ENCODE peak calls at places on chromosome 7, in ten cellular contexts. O is body of pancreas, C is stomach, A is adrenal gland, Z is ovary, J is IMR-90, N is spleen, B is tibial nerve, U is A549, X is heart left ventricle. Y is an unnamed sample.

GRCh38 chr7:81308643-81309354 is 389.9 kb upstream of the SEMA3C start:
- DNase-seq in B (no peak), J (peak), Z (no peak), A (no peak), C (no peak), O (no peak), X (no peak), U (no peak), N (no peak), Y (no peak)

GRCh38 chr7:151115121-151115835 is 29.0 kb downstream of the AGAP3 start:
- DNase-seq in O (peak), Z (no peak), J (peak), X (no peak), U (no peak), C (no peak), N (no peak), A (no peak), B (no peak), Y (peak)

GRCh38 chr7:120806669-120807068 is 51.3 kb downstream of the TSPAN12 start:
- DNase-seq in Z (no peak), X (no peak), J (peak), C (no peak), B (no peak), U (no peak), N (no peak), O (no peak), A (no peak), Y (no peak)

GRCh38 chr7:7792089-7792488 is 73.7 kb upstream of the RPA3 start:
- DNase-seq in J (no peak), U (no peak), C (no peak), B (no peak), A (no peak), X (no peak), O (no peak), Z (no peak), N (no peak), Y (no peak)

GRCh38 chr7:150453186-150453585 is 2.8 kb downstream of the GIMAP8 start:
- DNase-seq in B (no peak), Z (no peak), A (no peak), O (no peak), C (no peak), U (no peak), N (no peak), X (no peak), J (no peak), Y (no peak)

GRCh38 chr7:66227808-66228207 is 22.7 kb downstream of the TPST1 start:
- DNase-seq in Z (no peak), O (no peak), N (no peak), A (no peak), X (no peak), U (no peak), C (no peak), J (no peak), B (no peak), Y (no peak)

GRCh38 chr7:138243430-138243829 is 167.2 kb downstream of the AKR1D1 start:
- DNase-seq in Z (no peak), U (no peak), N (no peak), X (peak), J (no peak), A (peak), C (peak), O (peak), B (no peak), Y (no peak)

GRCh38 chr7:100210803-100211202 is 8.9 kb upstream of the PVRIG start:
- DNase-seq in U (no peak), Z (no peak), A (no peak), N (peak), X (no peak), C (no peak), J (no peak), O (no peak), B (no peak), Y (no peak)

GRCh38 chr7:83882551-83882950 is 233.6 kb upstream of the SEMA3E start:
- DNase-seq in C (no peak), X (no peak), B (no peak), J (no peak), U (no peak), A (no peak), N (no peak), Z (no peak), O (no peak), Y (no peak)

GRCh38 chr7:46583606-46584005 is 662.5 kb upstream of the IGFBP3 start:
- DNase-seq in U (no peak), C (no peak), A (no peak), B (no peak), O (no peak), Z (no peak), J (no peak), X (no peak), N (no peak), Y (no peak)

GRCh38 chr7:69172357-69173098 is 425.7 kb upstream of the AUTS2 start:
- DNase-seq in X (no peak), N (no peak), Z (no peak), J (no peak), O (no peak), B (no peak), A (no peak), C (no peak), U (no peak), Y (no peak)

GRCh38 chr7:36868727-36869411 is 144.6 kb upstream of the AOAH start:
- DNase-seq in X (no peak), B (no peak), N (no peak), A (no peak), C (no peak), O (no peak), Z (no peak), U (no peak), J (no peak), Y (no peak)

GRCh38 chr7:150668472-150668911 is 17.0 kb upstream of the GIMAP2 start:
- DNase-seq in O (no peak), X (no peak), Z (no peak), U (no peak), B (no peak), J (no peak), N (no peak), C (no peak), A (no peak), Y (no peak)

GRCh38 chr7:131648491-131648890 is 92.1 kb upstream of the PODXL start:
- DNase-seq in J (no peak), X (no peak), A (no peak), Z (no peak), U (no peak), N (peak), O (no peak), B (no peak), C (no peak), Y (no peak)

GRCh38 chr7:68107256-68107655 is 1110.6 kb downstream of the TYW1 start:
- DNase-seq in X (peak), O (no peak), J (no peak), Z (no peak), A (no peak), U (no peak), N (no peak), C (no peak), B (no peak), Y (no peak)

GRCh38 chr7:2713978-2714377 is 26.0 kb downstream of the AMZ1 start:
- DNase-seq in A (no peak), X (no peak), O (no peak), J (no peak), C (no peak), N (no peak), B (no peak), U (no peak), Z (no peak), Y (no peak)

GRCh38 chr7:14900051-14900450 is 2.5 kb downstream of the DGKB start:
- DNase-seq in B (no peak), X (no peak), Z (no peak), O (no peak), C (no peak), N (no peak), J (peak), U (no peak), A (no peak), Y (no peak)

GRCh38 chr7:81791578-81792524 is 22.0 kb upstream of the HGF start:
- DNase-seq in N (no peak), X (no peak), Z (no peak), C (no peak), U (no peak), A (no peak), O (no peak), J (peak), B (no peak), Y (no peak)

GRCh38 chr7:132029369-132030160 is 473.1 kb upstream of the PODXL start:
- DNase-seq in O (no peak), C (no peak), X (no peak), B (no peak), A (peak), U (no peak), J (no peak), Z (no peak), N (no peak), Y (no peak)

GRCh38 chr7:152521420-152522337 is 85.9 kb upstream of the KMT2C start:
- DNase-seq in J (no peak), B (no peak), U (no peak), O (peak), C (peak), N (no peak), Z (no peak), X (no peak), A (peak), Y (no peak)

GRCh38 chr7:21261627-21262564 is 166.0 kb upstream of the SP4 start:
- DNase-seq in U (peak), Z (no peak), C (peak), B (no peak), J (peak), O (peak), N (peak), A (peak), X (no peak), Y (peak)

GRCh38 chr7:116782177-116782711 is 80.1 kb upstream of the CAPZA2 start:
- DNase-seq in Z (no peak), U (no peak), B (no peak), O (no peak), J (peak), N (no peak), A (no peak), C (no peak), X (no peak), Y (no peak)

GRCh38 chr7:74544706-74545469 is 91.2 kb downstream of the GTF2IRD1 start:
- DNase-seq in C (peak), N (no peak), Z (no peak), A (no peak), X (no peak), B (no peak), J (peak), O (peak), U (peak), Y (peak)

GRCh38 chr7:29977926-29978652 is 11.5 kb downstream of the SCRN1 start:
- DNase-seq in O (peak), U (peak), A (no peak), X (no peak), B (no peak), N (no peak), J (no peak), Z (no peak), C (no peak), Y (no peak)

GRCh38 chr7:88224596-88225275 is 4.9 kb upstream of the SRI start:
- DNase-seq in C (no peak), U (no peak), B (no peak), A (no peak), Z (no peak), O (no peak), X (no peak), J (peak), N (no peak), Y (no peak)

GRCh38 chr7:24401628-24402593 is 117.9 kb downstream of the NPY start:
- DNase-seq in J (peak), B (no peak), N (no peak), A (no peak), U (peak), Z (no peak), X (no peak), O (no peak), C (no peak), Y (no peak)

GRCh38 chr7:123819001-123819400 is 26.0 kb upstream of the HYAL4 start:
- DNase-seq in U (no peak), X (no peak), O (no peak), B (no peak), Z (no peak), C (no peak), J (no peak), N (no peak), A (no peak), Y (no peak)

GRCh38 chr7:33895025-33895804 is 10.1 kb upstream of the BMPER start:
- DNase-seq in Z (peak), B (peak), J (peak), A (peak), U (peak), C (peak), X (peak), O (peak), N (peak), Y (peak)

GRCh38 chr7:100968650-100969049 is 715 bp upstream of the MUC12 start:
- DNase-seq in U (no peak), J (no peak), X (no peak), O (no peak), B (no peak), A (no peak), C (no peak), N (no peak), Z (no peak), Y (no peak)

GRCh38 chr7:100547872-100548271 is 8.9 kb downstream of the AGFG2 start:
- DNase-seq in U (no peak), X (peak), B (no peak), J (no peak), N (no peak), C (no peak), O (peak), A (peak), Z (peak), Y (no peak)

GRCh38 chr7:44213872-44214595 is 13.3 kb downstream of the YKT6 start:
- DNase-seq in U (peak), X (no peak), A (no peak), B (no peak), Z (no peak), J (peak), C (no peak), N (no peak), O (no peak), Y (peak)

GRCh38 chr7:32868116-32868515 is 23.4 kb downstream of the KBTBD2 start:
- DNase-seq in N (no peak), C (peak), J (no peak), U (no peak), O (no peak), A (no peak), X (peak), Z (no peak), B (no peak), Y (no peak)

GRCh38 chr7:32870298-32870697 is 21.3 kb downstream of the KBTBD2 start:
- DNase-seq in N (no peak), O (no peak), C (no peak), Z (no peak), J (no peak), A (no peak), X (no peak), B (no peak), U (no peak), Y (no peak)

GRCh38 chr7:32869716-32870115 is 21.8 kb downstream of the KBTBD2 start:
- DNase-seq in A (no peak), C (no peak), X (no peak), B (no peak), J (peak), Z (no peak), N (no peak), U (no peak), O (no peak), Y (no peak)

GRCh38 chr7:32860096-32860495 is 31.5 kb downstream of the KBTBD2 start:
- DNase-seq in O (no peak), J (no peak), C (no peak), U (no peak), A (no peak), N (no peak), X (no peak), Z (no peak), B (no peak), Y (no peak)

GRCh38 chr7:32865448-32865847 is 26.1 kb downstream of the KBTBD2 start:
- DNase-seq in J (no peak), O (no peak), U (no peak), X (no peak), B (no peak), Z (no peak), N (no peak), A (no peak), C (no peak), Y (no peak)
- TF ChIP-seq POLR2A in J (no peak), O (no peak), U (no peak), X (no peak), B (no peak), Z (no peak), N (no peak), A (no peak), C (no peak), Y (no peak)

GRCh38 chr7:1557771-1558170 is 1.8 kb upstream of the TMEM184A start:
- DNase-seq in U (no peak), N (no peak), C (no peak), O (no peak), A (no peak), X (no peak), B (no peak), Z (no peak), J (no peak), Y (no peak)

GRCh38 chr7:1554332-1555045 is 1.5 kb downstream of the TMEM184A start:
- DNase-seq in U (no peak), B (no peak), O (no peak), Z (no peak), A (no peak), N (no peak), X (no peak), C (no peak), J (no peak), Y (no peak)

GRCh38 chr7:1557006-1557405 is 1.0 kb upstream of the TMEM184A start:
- DNase-seq in A (no peak), N (no peak), O (no peak), J (no peak), Z (no peak), U (no peak), B (no peak), C (no peak), X (no peak), Y (no peak)

GRCh38 chr7:1555046-1555812 is 776 bp downstream of the TMEM184A start:
- DNase-seq in O (peak), B (no peak), J (peak), N (no peak), A (peak), U (peak), C (peak), Z (peak), X (no peak), Y (no peak)

GRCh38 chr7:1555813-1556540 is at the start of gene TMEM184A:
- DNase-seq in J (no peak), Z (no peak), U (peak), O (peak), X (no peak), B (no peak), C (peak), A (peak), N (no peak), Y (no peak)
- TF ChIP-seq POLR2A in J (no peak), Z (no peak), U (peak), O (peak), X (no peak), B (no peak), C (peak), A (no peak), N (no peak), Y (no peak)

DNA sequence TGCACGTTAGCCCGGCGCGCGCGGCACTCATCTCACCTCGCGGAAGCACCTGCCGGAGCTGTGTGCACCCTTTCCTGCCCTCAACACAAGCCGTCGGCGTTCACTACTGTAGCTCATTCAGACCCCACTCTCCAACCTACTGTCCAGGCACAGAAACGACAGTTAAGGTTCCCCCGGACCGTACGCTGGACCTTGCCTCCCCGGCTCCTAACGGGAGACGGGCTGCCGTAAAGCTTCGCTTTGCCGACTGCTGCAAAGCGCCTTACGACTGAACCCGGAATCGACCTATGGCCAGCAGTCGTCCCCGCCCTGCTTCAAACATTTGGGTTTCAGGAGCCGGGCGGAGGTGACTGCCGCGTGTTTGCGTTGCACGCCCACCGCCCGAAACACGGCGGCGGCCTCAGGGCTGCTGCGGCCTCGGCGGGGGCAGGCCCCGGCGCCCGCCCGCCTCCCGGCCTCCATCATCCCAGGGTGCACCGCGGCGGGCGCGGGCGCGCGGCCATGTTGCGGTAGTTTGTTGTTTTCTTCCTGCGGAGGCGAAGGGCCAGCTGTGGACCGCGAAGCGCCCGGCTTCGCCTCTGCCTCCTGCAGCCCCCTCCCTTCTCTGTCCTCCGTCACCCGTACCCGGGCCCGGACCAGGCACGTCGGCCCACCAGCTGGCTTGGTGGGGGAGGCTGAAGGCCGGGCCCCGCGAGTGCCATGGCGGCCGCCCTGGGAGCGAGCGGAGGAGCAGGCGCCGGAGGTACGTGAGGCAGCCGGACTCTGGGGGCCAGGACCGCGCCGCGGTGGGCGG is at the start of gene RBM33:
- DNase-seq in A (peak), C (peak), U (peak), O (peak), Z (peak), X (peak), N (peak), J (peak), B (peak), Y (peak)
- TF ChIP-seq POLR2A in A (peak), C (no peak), U (peak), O (peak), Z (peak), X (peak), N (no peak), J (peak), B (peak), Y (peak)

GRCh38 chr7:28410628-28411578 is 1.4 kb upstream of the CREB5 start:
- DNase-seq in A (peak), J (peak), B (peak), U (no peak), Z (peak), N (no peak), C (no peak), O (no peak), X (peak), Y (no peak)
- TF ChIP-seq POLR2A in A (no peak), J (peak), B (peak), U (no peak), Z (no peak), N (no peak), C (no peak), O (no peak), X (no peak), Y (peak)

GRCh38 chr7:103148994-103149807 is at the start of gene NAPEPLD:
- DNase-seq in B (peak), U (peak), A (peak), J (peak), O (peak), X (peak), C (peak), Z (peak), N (peak), Y (peak)
- TF ChIP-seq POLR2A in B (peak), U (peak), A (peak), J (peak), O (peak), X (peak), C (no peak), Z (peak), N (no peak), Y (peak)

DNA sequence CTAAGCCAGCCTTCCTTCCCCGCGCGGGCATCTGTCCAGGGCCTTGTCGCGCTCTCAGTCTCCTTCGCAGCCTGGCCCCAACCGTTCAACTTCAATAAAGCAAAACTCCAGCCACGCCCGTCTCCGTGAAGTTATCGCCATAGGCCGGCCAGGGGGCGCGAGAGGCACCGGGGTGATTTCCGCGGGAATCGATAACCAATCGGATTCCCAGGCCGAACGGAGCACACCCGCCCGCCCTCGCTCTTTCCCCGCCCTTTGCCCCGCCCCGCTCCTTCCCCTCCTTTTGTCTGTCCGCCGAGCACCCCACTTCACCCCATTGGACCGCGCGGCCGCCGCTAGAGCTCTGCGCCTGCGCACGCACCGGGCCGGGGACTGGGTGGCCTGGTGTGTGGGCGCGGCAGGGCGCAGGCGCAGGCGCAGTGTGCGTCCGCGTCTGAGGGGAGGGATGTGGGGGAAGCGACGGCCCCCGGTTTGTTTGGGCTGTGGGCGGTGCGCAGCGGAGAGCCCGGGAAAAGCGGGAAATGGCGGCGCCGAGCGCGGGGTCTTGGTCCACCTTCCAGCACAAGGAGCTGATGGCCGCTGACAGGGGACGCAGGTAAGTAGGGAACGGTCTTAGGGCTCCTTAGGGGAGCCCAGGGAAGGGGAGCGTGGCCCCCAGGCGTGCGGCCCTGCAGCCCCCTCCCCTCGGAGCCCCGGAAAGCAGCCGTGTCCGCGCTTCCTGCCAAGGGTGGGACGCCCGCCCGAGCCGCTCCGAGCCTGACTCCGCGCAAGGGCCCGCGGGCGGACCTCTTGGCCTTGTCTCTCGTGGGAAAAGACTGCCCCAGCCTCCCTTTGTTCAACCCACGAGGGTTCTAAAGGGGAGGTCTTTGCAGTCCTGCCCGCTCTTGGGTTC is at the start of gene CASP2:
- DNase-seq in J (peak), N (peak), C (peak), B (peak), O (peak), X (peak), Z (peak), U (peak), A (peak), Y (peak)
- TF ChIP-seq POLR2A in J (peak), N (no peak), C (peak), B (peak), O (peak), X (peak), Z (peak), U (peak), A (peak), Y (peak)